ENCODE peak calls at places on chromosomes 2 and 18, in nine cellular contexts. J, E, X, Q, W, T, O, Z and M are unnamed samples.

GRCh38 chr2:176297067-176297466 is 27.8 kb downstream of the MTX2 start:
- DNase-seq in J (no peak), E (no peak), X (no peak), Q (no peak), W (no peak), T (no peak), O (no peak), Z (no peak), M (no peak)

GRCh38 chr2:106561803-106562202 is 74.6 kb downstream of the CD8B2 start:
- DNase-seq in J (no peak), E (no peak), X (no peak), Q (no peak), W (no peak), T (no peak), O (no peak), Z (no peak), M (no peak)

GRCh38 chr18:9731380-9731779 is 23.3 kb downstream of the RAB31 start:
- DNase-seq in J (no peak), E (no peak), X (peak; percentile 71), Q (no peak), W (no peak), T (no peak), O (no peak), Z (no peak), M (no peak)

GRCh38 chr2:162333968-162334367 is 10.0 kb upstream of the GCA start:
- DNase-seq in J (no peak), E (peak; percentile 24), X (no peak), Q (peak; percentile 58), W (no peak), T (peak; percentile 15), O (peak; percentile 33), Z (peak; percentile 42), M (no peak)

GRCh38 chr18:28078849-28079248 is 98.1 kb downstream of the CDH2 start:
- DNase-seq in J (no peak), E (no peak), X (no peak), Q (no peak), W (no peak), T (no peak), O (no peak), Z (no peak), M (no peak)

GRCh38 chr2:62489162-62489561 is 16.8 kb downstream of the TMEM17 start:
- DNase-seq in J (no peak), E (no peak), X (no peak), Q (no peak), W (peak; percentile 46), T (no peak), O (no peak), Z (no peak), M (no peak)

GRCh38 chr2:128641421-128642095 is 322.9 kb upstream of the HS6ST1 start:
- DNase-seq in J (peak; percentile 8), E (no peak), X (no peak), Q (no peak), W (no peak), T (no peak), O (no peak), Z (no peak), M (peak; percentile 71)

GRCh38 chr2:28637648-28638047 is 114.0 kb upstream of the PPP1CB start:
- DNase-seq in J (no peak), E (no peak), X (no peak), Q (no peak), W (no peak), T (no peak), O (no peak), Z (no peak), M (no peak)

GRCh38 chr2:96906719-96907404 is 37.0 kb upstream of the SEMA4C start:
- DNase-seq in J (no peak), E (no peak), X (peak; percentile 44), Q (peak; percentile 47), W (no peak), T (no peak), O (no peak), Z (no peak), M (no peak)

GRCh38 chr2:57776916-57777315 is 269.7 kb upstream of the VRK2 start:
- DNase-seq in J (no peak), E (no peak), X (no peak), Q (no peak), W (no peak), T (no peak), O (no peak), Z (no peak), M (no peak)

GRCh38 chr2:10204326-10205200 is 82.0 kb downstream of the RRM2 start:
- DNase-seq in J (no peak), E (no peak), X (peak; percentile 12), Q (no peak), W (no peak), T (no peak), O (no peak), Z (no peak), M (no peak)

GRCh38 chr2:237478969-237479368 is 8.1 kb upstream of the MLPH start:
- DNase-seq in J (no peak), E (no peak), X (no peak), Q (no peak), W (no peak), T (no peak), O (no peak), Z (no peak), M (no peak)

GRCh38 chr2:39492095-39492590 is 55.1 kb upstream of the MAP4K3 start:
- DNase-seq in J (no peak), E (no peak), X (peak; percentile 94), Q (no peak), W (peak; percentile 91), T (no peak), O (no peak), Z (no peak), M (no peak)

GRCh38 chr2:180497621-180498152 is 482.7 kb upstream of the UBE2E3 start:
- DNase-seq in J (no peak), E (no peak), X (no peak), Q (no peak), W (no peak), T (no peak), O (no peak), Z (no peak), M (no peak)

DNA sequence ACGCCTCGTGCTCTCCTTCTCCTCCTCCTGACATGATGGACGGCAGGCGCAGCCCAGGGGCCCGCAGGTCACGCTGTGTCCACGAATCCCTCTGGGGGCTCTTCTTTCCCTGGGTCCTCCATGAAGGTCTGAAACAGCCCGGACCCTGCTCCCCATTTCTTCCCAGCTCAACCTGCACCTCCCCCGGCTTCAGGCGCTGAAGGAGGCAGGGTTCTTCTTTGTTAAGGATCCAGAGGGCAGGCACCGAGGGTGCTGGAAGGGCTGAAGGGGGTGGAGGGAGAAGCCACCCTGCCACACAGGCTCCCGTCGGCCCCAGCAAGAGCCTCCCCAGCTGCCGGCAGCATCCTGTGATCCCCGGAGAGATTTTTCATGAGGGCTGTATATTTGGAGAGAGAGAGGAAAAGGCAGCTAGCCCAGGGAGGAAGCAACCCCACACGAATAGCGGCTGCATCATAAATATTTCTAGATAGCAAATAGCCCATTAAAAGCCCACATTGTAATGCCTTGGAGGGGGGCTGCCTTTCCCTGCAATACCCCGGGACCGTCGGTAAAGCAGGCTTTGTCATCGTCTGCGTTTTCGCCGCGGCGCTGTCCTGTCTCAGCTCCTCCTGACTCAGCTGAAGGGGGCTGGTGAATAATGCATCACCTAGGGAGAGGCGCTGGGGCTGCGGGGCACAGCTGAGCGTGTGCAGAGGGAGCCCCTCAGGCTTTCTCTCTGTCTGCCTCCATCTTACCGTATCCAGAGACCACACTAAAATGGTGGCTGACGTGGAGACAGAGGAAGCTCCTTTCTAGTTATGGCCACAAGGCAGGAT is 289.3 kb downstream of the SOX11 start:
- DNase-seq in J (peak; percentile 77), E (peak; percentile 6), X (peak; percentile 50), Q (no peak), W (no peak), T (no peak), O (peak; percentile 32), Z (no peak), M (no peak)
- TF ChIP-seq CTCF in J (no peak), E (no peak), X (peak; percentile 19), Q (no peak), W (no peak), T (no peak), O (no peak), Z (no peak), M (no peak)

DNA sequence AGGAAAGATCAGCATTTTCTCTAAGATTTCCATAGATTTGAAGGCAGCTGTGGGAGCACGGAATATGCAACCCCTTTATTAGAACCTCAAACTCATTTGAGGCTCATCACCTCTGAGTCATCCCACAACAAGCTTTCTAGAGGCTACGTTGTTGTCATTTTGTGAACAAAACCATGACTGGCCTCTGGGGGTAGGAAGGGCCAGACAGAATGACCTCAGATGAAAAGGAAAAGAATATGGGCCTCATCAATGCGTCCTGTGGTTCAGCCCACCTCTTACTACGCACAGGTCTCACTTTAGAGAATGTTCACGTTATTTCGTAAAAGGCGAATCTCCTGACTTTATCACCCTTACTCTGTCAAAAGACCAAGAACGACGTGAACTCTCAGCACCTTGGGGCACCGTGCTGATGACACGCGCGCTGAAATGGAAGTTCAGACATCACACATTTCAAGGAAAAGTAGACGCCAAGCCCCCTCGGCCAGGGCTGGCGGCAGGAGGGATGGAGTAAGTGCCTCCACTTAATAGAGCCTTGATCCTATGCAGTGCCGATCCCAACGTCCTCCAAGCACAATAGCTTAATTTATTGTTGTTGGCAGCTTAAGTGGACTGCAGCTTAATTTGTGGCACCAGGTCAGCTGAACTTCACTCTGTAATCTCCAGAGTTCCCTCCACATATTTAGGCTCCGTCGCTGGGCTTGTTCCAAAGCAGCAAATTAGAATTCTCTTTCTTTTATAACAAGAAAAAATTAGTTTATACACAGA is 208.3 kb downstream of the EIPR1 start:
- DNase-seq in J (no peak), E (no peak), X (peak; percentile 56), Q (no peak), W (no peak), T (no peak), O (no peak), Z (no peak), M (no peak)
- TF ChIP-seq CTCF in J (no peak), E (no peak), X (no peak), Q (no peak), W (no peak), T (no peak), O (no peak), Z (no peak), M (no peak)

GRCh38 chr18:55830490-55830889 is 242.5 kb upstream of the TCF4 start:
- DNase-seq in J (no peak), E (no peak), X (no peak), Q (no peak), W (peak; percentile 37), T (no peak), O (no peak), Z (no peak), M (no peak)
- TF ChIP-seq CTCF in J (no peak), E (no peak), X (no peak), Q (no peak), W (no peak), T (no peak), O (no peak), Z (no peak), M (no peak)

DNA sequence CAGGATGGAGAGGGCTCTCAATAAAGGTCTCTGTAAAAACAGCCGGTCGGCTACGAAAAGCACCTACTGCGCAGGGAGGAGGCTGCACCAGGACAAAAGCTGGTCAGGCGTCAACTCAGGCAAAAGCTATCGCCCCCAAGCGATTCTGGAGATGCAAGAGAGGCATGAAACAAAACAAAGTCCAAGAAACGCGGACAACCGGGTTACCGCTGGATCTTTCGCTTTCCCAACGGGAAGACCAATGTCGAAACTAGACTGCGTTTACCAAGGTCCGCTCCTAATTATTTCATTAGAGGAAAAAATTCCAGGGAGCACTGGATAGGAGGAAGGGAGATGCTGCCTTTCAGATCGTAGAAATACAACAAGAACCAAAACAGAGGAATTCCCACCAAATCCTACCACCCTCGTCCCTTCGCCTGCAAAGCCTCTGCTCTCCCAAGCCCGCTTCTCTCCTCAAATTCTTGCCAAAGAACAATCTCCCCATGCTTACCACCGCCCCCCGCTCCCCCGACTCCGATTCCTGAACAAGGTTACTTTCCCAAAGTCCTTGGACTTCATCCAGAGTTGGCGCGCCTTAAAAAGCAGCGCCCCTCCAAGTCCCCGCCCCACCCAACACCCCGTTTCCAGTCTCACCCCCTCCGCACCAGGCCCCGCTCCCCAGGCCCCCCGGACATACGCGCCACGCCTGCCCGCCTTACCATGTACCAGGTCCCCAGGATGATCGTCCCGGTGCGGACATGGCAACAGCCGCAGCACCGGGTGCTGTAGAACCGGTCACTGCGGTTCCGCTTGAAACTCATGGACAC is 513 bp downstream of the LAPTM4A start:
- DNase-seq in J (peak; percentile 40), E (peak; percentile 53), X (peak; percentile 70), Q (peak; percentile 77), W (no peak), T (peak; percentile 17), O (peak; percentile 71), Z (peak; percentile 68), M (no peak)
- TF ChIP-seq CTCF in J (no peak), E (no peak), X (peak; percentile 37), Q (no peak), W (peak; percentile 23), T (no peak), O (peak; percentile 31), Z (no peak), M (peak; percentile 25)